ENCODE peak calls at places on chromosomes 16 and 17, in seven cellular contexts. F is transverse colon, U is ovary, C is sigmoid colon, H is tibial nerve, L is stomach, R is H1. M is an unnamed sample.
A peak's percentile ranks its signal among the peaks of the same experiment; 100 is the strongest.

GRCh38 chr17:69712801-69713311 is 298.4 kb downstream of the MAP2K6 start:
- DNase-seq in F (no peak), H (no peak), C (no peak), L (no peak), R (no peak), U (no peak), M (no peak)

GRCh38 chr17:29572691-29573557 is 4.4 kb downstream of the TP53I13 start:
- DNase-seq in U (peak; percentile 73), C (peak; percentile 74), L (peak; percentile 52), F (peak; percentile 53), H (peak; percentile 44), R (no peak), M (no peak)

GRCh38 chr17:50290074-50290702 is 15.9 kb downstream of the TMEM92 start:
- DNase-seq in H (peak; percentile 84), L (peak; percentile 77), C (peak; percentile 94), F (peak; percentile 64), R (no peak), U (peak; percentile 62), M (peak; percentile 95)

GRCh38 chr17:74757931-74758845 is 9.8 kb downstream of the NHERF1 start:
- DNase-seq in H (peak; percentile 48), U (no peak), R (no peak), C (no peak), L (peak; percentile 59), F (peak; percentile 33), M (no peak)

GRCh38 chr16:47565454-47565853 is 104.3 kb downstream of the PHKB start:
- DNase-seq in H (peak; percentile 48), R (no peak), F (peak; percentile 35), L (no peak), C (peak; percentile 82), U (no peak), M (peak; percentile 92)

GRCh38 chr17:4365628-4366311 is 705 bp downstream of the UBE2G1 start:
- DNase-seq in U (peak; percentile 73), F (peak; percentile 44), H (no peak), R (no peak), L (no peak), C (peak; percentile 75), M (no peak)

GRCh38 chr17:32127156-32127897 is 15.0 kb upstream of the RHOT1 start:
- DNase-seq in C (peak; percentile 93), H (peak; percentile 77), U (peak; percentile 76), R (no peak), F (peak; percentile 89), L (peak; percentile 85), M (peak; percentile 95)

GRCh38 chr17:74893936-74894671 is 671 bp upstream of the FADS6 start:
- DNase-seq in H (no peak), R (no peak), U (no peak), L (no peak), F (no peak), C (no peak), M (no peak)

GRCh38 chr17:50203589-50204345 is 2.3 kb upstream of the COL1A1 start:
- DNase-seq in U (peak; percentile 58), H (no peak), C (peak; percentile 62), L (no peak), R (no peak), F (peak; percentile 8), M (no peak)

GRCh38 chr16:4788489-4788889 is 344 bp upstream of the SEPTIN12 start:
- DNase-seq in C (no peak), R (no peak), U (no peak), F (no peak), L (no peak), H (no peak), M (no peak)

GRCh38 chr17:42803074-42803883 is 4.6 kb downstream of the CNTD1 start:
- DNase-seq in F (no peak), R (no peak), L (no peak), H (no peak), C (no peak), U (no peak), M (no peak)

GRCh38 chr16:28984619-28985135 is at the start of gene LAT:
- DNase-seq in U (no peak), F (peak; percentile 56), L (peak; percentile 40), C (no peak), H (no peak), R (no peak), M (no peak)

GRCh38 chr17:147796-148740 is 10.7 kb downstream of the SCGB1C2 start:
- DNase-seq in L (peak; percentile 16), U (peak; percentile 16), F (no peak), H (no peak), C (peak; percentile 46), R (no peak), M (no peak)

GRCh38 chr17:149231-149630 is 11.9 kb downstream of the SCGB1C2 start:
- DNase-seq in F (no peak), C (peak; percentile 15), L (no peak), H (no peak), U (peak; percentile 2), R (no peak), M (no peak)

GRCh38 chr17:149897-150575 is 12.7 kb downstream of the SCGB1C2 start:
- DNase-seq in R (no peak), C (peak; percentile 33), U (peak; percentile 10), L (no peak), F (no peak), H (no peak), M (no peak)

GRCh38 chr17:146983-147761 is 9.8 kb downstream of the SCGB1C2 start:
- DNase-seq in F (no peak), C (peak; percentile 55), R (no peak), U (peak; percentile 18), L (peak; percentile 22), H (peak; percentile 2), M (no peak)

GRCh38 chr17:148757-149156 is 11.4 kb downstream of the SCGB1C2 start:
- DNase-seq in F (no peak), H (no peak), U (peak; percentile 7), L (no peak), C (peak; percentile 48), R (no peak), M (no peak)
- TF ChIP-seq CTCF in F (no peak), H (no peak), U (no peak), L (no peak), C (no peak), R (no peak), M (no peak)

DNA sequence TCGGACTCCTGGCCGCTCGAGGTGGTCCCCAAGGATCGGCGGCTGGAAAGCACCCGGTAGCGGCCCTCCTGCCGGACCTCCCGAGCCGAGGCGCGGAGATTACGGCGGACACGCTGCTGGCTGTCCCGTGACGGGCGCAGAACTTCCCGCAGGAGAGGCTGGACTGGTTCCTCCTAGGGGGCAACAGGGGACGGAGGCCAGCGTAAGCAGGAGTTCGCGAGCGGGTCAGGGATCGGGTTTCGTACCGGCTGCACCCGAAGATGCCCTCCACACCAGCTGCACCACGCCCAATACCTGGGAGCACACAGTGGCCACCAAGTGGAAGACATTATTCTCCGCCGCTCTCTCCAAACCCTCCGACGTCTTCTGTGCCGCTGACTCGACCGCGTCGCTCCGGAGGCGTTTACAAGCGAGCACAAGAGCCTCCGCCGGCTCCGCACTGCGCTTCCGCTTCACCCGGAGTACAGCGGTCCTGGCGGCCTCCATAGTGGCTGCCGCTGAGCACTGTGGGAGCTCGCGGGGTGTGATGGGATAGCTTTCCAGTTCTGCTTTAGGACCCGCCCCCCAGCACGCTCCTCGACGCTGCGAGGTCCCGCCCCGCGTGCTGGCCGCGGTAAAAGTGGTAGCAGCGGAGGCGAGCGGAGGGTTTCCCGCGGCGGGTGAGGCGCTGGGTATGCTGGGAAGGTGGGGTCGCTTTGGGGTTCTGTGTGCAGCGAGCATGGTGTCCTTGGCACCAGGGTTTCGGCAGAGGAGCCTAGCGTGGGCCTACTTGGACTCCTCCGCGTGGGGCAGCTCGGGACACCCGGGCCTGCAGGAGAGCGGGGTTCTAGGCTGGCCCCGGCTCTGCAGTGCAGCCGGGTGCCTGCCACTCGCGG is at the start of the genes PRMT7 and SLC7A6OS:
- DNase-seq in U (peak; percentile 84), H (peak; percentile 89), R (peak; percentile 67), C (peak; percentile 93), L (peak; percentile 90), F (peak; percentile 93), M (peak; percentile 95)
- TF ChIP-seq EP300 in U (no peak), H (peak; percentile 87), R (no peak), C (no peak), L (no peak), F (no peak), M (no peak)

GRCh38 chr17:54919456-54919855 is 18.8 kb downstream of the TOM1L1 start:
- DNase-seq in F (no peak), U (no peak), L (no peak), C (no peak), H (no peak), R (no peak), M (no peak)
- TF ChIP-seq CTCF in F (no peak), U (no peak), L (no peak), C (no peak), H (no peak), R (no peak), M (no peak)

GRCh38 chr17:48100160-48100559 is 1.1 kb downstream of the CBX1 start:
- DNase-seq in R (no peak), H (no peak), C (peak; percentile 4), U (no peak), F (no peak), L (no peak), M (no peak)

GRCh38 chr17:48100591-48101011 is 677 bp downstream of the CBX1 start:
- DNase-seq in R (peak; percentile 71), F (peak; percentile 54), L (peak; percentile 46), C (peak; percentile 81), H (peak; percentile 34), U (peak; percentile 71), M (no peak)

GRCh38 chr17:48102700-48103378 is 1.6 kb upstream of the CBX1 start:
- DNase-seq in F (no peak), R (no peak), L (no peak), H (no peak), U (no peak), C (peak; percentile 61), M (no peak)

GRCh38 chr17:48103379-48103715 is 2.1 kb upstream of the CBX1 start:
- DNase-seq in L (no peak), F (no peak), U (no peak), R (no peak), H (no peak), C (peak; percentile 41), M (no peak)

DNA sequence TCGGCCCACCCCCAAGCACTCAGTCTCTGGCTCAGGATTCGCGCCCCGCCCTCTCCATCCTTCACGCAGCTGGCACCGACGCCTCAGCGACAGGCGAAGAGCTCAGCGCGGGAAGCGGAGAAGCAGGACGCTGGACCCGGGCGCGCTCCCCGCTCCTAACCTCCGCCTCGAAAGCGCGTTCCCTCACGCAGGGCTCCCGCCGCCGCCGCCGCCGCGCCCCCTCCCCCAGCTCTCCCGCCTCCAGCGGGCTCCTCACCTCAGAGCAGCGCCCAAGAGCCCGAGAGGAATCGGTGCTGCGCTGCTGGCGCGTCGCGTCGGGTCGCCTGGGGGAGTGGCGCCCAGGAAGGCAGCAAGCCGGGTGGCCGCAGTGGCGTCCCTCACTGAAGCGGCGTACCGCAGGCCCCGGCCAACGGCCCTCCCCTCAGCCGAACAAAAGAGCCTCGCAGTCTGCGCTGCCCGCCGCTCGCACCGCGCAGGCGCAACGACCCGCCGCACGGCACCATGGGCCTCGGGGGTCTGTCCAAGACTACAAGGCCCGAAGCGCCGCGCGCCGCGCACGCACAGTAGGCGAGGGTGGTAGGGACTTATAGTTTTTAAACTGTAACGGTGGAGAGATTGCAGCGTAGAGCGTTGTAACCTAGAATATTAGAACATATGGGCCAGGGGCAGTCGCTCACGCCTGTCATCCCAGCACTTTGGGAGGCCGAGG is at the start of gene CBX1:
- DNase-seq in H (peak; percentile 82), F (peak; percentile 94), L (peak; percentile 94), R (peak; percentile 92), C (peak; percentile 96), U (peak; percentile 92), M (peak; percentile 97)
- TF ChIP-seq EP300 in H (no peak), F (no peak), L (no peak), R (peak; percentile 19), C (no peak), U (no peak), M (no peak)

M was measured in esophagus muscularis mucosa.